ENCODE peak calls at places on chromosomes 11 and 22, in six cellular contexts. One of them, this sample, is unnamed.

GRCh38 chr11:75872887-75873416 is 57.9 kb downstream of the UVRAG start:
- DNase-seq in foreskin fibroblast: no peak
- DNase-seq in T-helper 2 cell: no peak
- DNase-seq in endothelial cell: no peak
- DNase-seq in bronchial epithelial cell: no peak
- DNase-seq in prostate gland: no peak
- DNase-seq in this sample: no peak

GRCh38 chr22:27299181-27300085 is 502.1 kb downstream of the MN1 start:
- DNase-seq in T-helper 2 cell: no peak
- DNase-seq in foreskin fibroblast: no peak
- DNase-seq in bronchial epithelial cell: no peak
- DNase-seq in endothelial cell: no peak
- DNase-seq in prostate gland: no peak
- DNase-seq in this sample: no peak

GRCh38 chr11:118002541-118003019 is 16.4 kb downstream of the IL10RA start:
- DNase-seq in prostate gland: no peak
- DNase-seq in foreskin fibroblast: no peak
- DNase-seq in bronchial epithelial cell: no peak
- DNase-seq in endothelial cell: no peak
- DNase-seq in T-helper 2 cell: no peak
- DNase-seq in this sample: no peak

GRCh38 chr11:110090466-110091026 is 2.6 kb upstream of the ZC3H12C start:
- DNase-seq in endothelial cell: no peak
- DNase-seq in bronchial epithelial cell: no peak
- DNase-seq in prostate gland: no peak
- DNase-seq in T-helper 2 cell: no peak
- DNase-seq in foreskin fibroblast: no peak
- DNase-seq in this sample: no peak

GRCh38 chr11:44853674-44854073 is 97.0 kb downstream of the TP53I11 start:
- DNase-seq in endothelial cell: no peak
- DNase-seq in prostate gland: no peak
- DNase-seq in T-helper 2 cell: no peak
- DNase-seq in bronchial epithelial cell: no peak
- DNase-seq in foreskin fibroblast: no peak
- DNase-seq in this sample: no peak

GRCh38 chr11:120547871-120548681 is 36.5 kb downstream of the GRIK4 start:
- DNase-seq in endothelial cell: no peak
- DNase-seq in bronchial epithelial cell: peak; percentile 81
- DNase-seq in foreskin fibroblast: peak; percentile 98
- DNase-seq in prostate gland: peak; percentile 62
- DNase-seq in T-helper 2 cell: no peak
- DNase-seq in this sample: peak; percentile 99

GRCh38 chr11:118200901-118201680 is 23.7 kb downstream of the JAML start:
- DNase-seq in prostate gland: no peak
- DNase-seq in foreskin fibroblast: no peak
- DNase-seq in endothelial cell: no peak
- DNase-seq in bronchial epithelial cell: no peak
- DNase-seq in T-helper 2 cell: no peak
- DNase-seq in this sample: no peak

GRCh38 chr22:37747090-37747714 is 50.4 kb downstream of the TRIOBP start:
- DNase-seq in prostate gland: no peak
- DNase-seq in endothelial cell: peak; percentile 67
- DNase-seq in bronchial epithelial cell: peak; percentile 35
- DNase-seq in T-helper 2 cell: no peak
- DNase-seq in foreskin fibroblast: peak; percentile 80
- DNase-seq in this sample: peak; percentile 43

GRCh38 chr11:45148276-45148675 is 1.8 kb downstream of the PRDM11 start:
- DNase-seq in bronchial epithelial cell: no peak
- DNase-seq in endothelial cell: no peak
- DNase-seq in foreskin fibroblast: no peak
- DNase-seq in prostate gland: peak; percentile 1
- DNase-seq in T-helper 2 cell: no peak
- DNase-seq in this sample: no peak

GRCh38 chr11:28528217-28528616 is 420.0 kb downstream of the METTL15 start:
- DNase-seq in endothelial cell: no peak
- DNase-seq in bronchial epithelial cell: no peak
- DNase-seq in prostate gland: no peak
- DNase-seq in foreskin fibroblast: no peak
- DNase-seq in T-helper 2 cell: no peak
- DNase-seq in this sample: no peak

GRCh38 chr22:46028069-46028991 is 51.4 kb upstream of the WNT7B start:
- DNase-seq in endothelial cell: no peak
- DNase-seq in bronchial epithelial cell: no peak
- DNase-seq in T-helper 2 cell: no peak
- DNase-seq in foreskin fibroblast: no peak
- DNase-seq in prostate gland: no peak
- DNase-seq in this sample: no peak

GRCh38 chr11:1138053-1138452 is 19.7 kb upstream of the MUC5AC start:
- DNase-seq in endothelial cell: no peak
- DNase-seq in T-helper 2 cell: no peak
- DNase-seq in prostate gland: no peak
- DNase-seq in bronchial epithelial cell: peak; percentile 46
- DNase-seq in foreskin fibroblast: peak; percentile 34
- DNase-seq in this sample: no peak

GRCh38 chr11:2086239-2087040 is 52.7 kb downstream of the IGF2 start:
- DNase-seq in T-helper 2 cell: no peak
- DNase-seq in prostate gland: no peak
- DNase-seq in foreskin fibroblast: no peak
- DNase-seq in bronchial epithelial cell: no peak
- DNase-seq in endothelial cell: no peak
- DNase-seq in this sample: no peak

GRCh38 chr22:50530857-50531545 is 1.2 kb upstream of the TYMP start:
- DNase-seq in prostate gland: peak; percentile 84
- DNase-seq in T-helper 2 cell: peak; percentile 44
- DNase-seq in endothelial cell: peak; percentile 67
- DNase-seq in bronchial epithelial cell: peak; percentile 76
- DNase-seq in foreskin fibroblast: peak; percentile 67
- DNase-seq in this sample: peak; percentile 80

GRCh38 chr11:14189874-14190273 is 169.1 kb downstream of the RRAS2 start:
- DNase-seq in endothelial cell: no peak
- DNase-seq in bronchial epithelial cell: no peak
- DNase-seq in foreskin fibroblast: peak; percentile 47
- DNase-seq in prostate gland: no peak
- DNase-seq in T-helper 2 cell: no peak
- DNase-seq in this sample: peak; percentile 24

GRCh38 chr11:45812581-45813548 is 7.9 kb downstream of the SLC35C1 start:
- DNase-seq in prostate gland: no peak
- DNase-seq in bronchial epithelial cell: no peak
- DNase-seq in endothelial cell: no peak
- DNase-seq in foreskin fibroblast: no peak
- DNase-seq in T-helper 2 cell: no peak
- DNase-seq in this sample: no peak

GRCh38 chr11:57116654-57117053 is 65.1 kb upstream of the LRRC55 start:
- DNase-seq in T-helper 2 cell: no peak
- DNase-seq in endothelial cell: peak; percentile 42
- DNase-seq in prostate gland: no peak
- DNase-seq in bronchial epithelial cell: peak; percentile 48
- DNase-seq in foreskin fibroblast: peak; percentile 30
- DNase-seq in this sample: peak; percentile 14

GRCh38 chr22:31637938-31638618 is 23.9 kb downstream of the PISD start:
- DNase-seq in foreskin fibroblast: no peak
- DNase-seq in prostate gland: no peak
- DNase-seq in endothelial cell: no peak
- DNase-seq in bronchial epithelial cell: peak; percentile 21
- DNase-seq in T-helper 2 cell: no peak
- DNase-seq in this sample: peak; percentile 79

GRCh38 chr22:36141481-36141880 is 19.1 kb downstream of the APOL3 start:
- DNase-seq in bronchial epithelial cell: no peak
- DNase-seq in prostate gland: no peak
- DNase-seq in T-helper 2 cell: no peak
- DNase-seq in endothelial cell: no peak
- DNase-seq in foreskin fibroblast: no peak
- DNase-seq in this sample: no peak

GRCh38 chr11:121714356-121714755 is 261.6 kb upstream of the SORL1-AS1 start:
- DNase-seq in endothelial cell: no peak
- DNase-seq in foreskin fibroblast: peak; percentile 40
- DNase-seq in T-helper 2 cell: no peak
- DNase-seq in prostate gland: no peak
- DNase-seq in bronchial epithelial cell: no peak
- DNase-seq in this sample: no peak

GRCh38 chr22:27212617-27213177 is 555.3 kb downstream of the MIAT start:
- DNase-seq in endothelial cell: peak; percentile 48
- DNase-seq in T-helper 2 cell: no peak
- DNase-seq in bronchial epithelial cell: peak; percentile 70
- DNase-seq in foreskin fibroblast: peak; percentile 81
- DNase-seq in prostate gland: peak; percentile 31
- DNase-seq in this sample: peak; percentile 60

GRCh38 chr22:39994566-39995345 is at the start of gene FAM83F:
- DNase-seq in prostate gland: peak; percentile 68
- DNase-seq in foreskin fibroblast: no peak
- DNase-seq in endothelial cell: peak; percentile 37
- DNase-seq in T-helper 2 cell: no peak
- DNase-seq in bronchial epithelial cell: no peak
- DNase-seq in this sample: peak; percentile 79

GRCh38 chr22:20970939-20971657 is 4.0 kb downstream of the AIFM3 start:
- DNase-seq in T-helper 2 cell: no peak
- DNase-seq in prostate gland: no peak
- DNase-seq in bronchial epithelial cell: no peak
- DNase-seq in foreskin fibroblast: no peak
- DNase-seq in endothelial cell: no peak
- DNase-seq in this sample: no peak

GRCh38 chr22:31618057-31618456 is 44.0 kb downstream of the PISD start:
- DNase-seq in prostate gland: no peak
- DNase-seq in T-helper 2 cell: no peak
- DNase-seq in bronchial epithelial cell: no peak
- DNase-seq in endothelial cell: no peak
- DNase-seq in foreskin fibroblast: no peak
- DNase-seq in this sample: no peak

GRCh38 chr11:123261345-123262106 is 66.5 kb upstream of the CLMP start:
- DNase-seq in endothelial cell: peak; percentile 87
- DNase-seq in bronchial epithelial cell: peak; percentile 76
- DNase-seq in T-helper 2 cell: peak; percentile 31
- DNase-seq in prostate gland: peak; percentile 54
- DNase-seq in foreskin fibroblast: peak; percentile 58
- DNase-seq in this sample: peak; percentile 91